ENCODE peak calls at places on chromosomes 13 and 19, in seven cellular contexts. F is cardiac muscle cell, M is heart right ventricle, R is body of pancreas, A is progenitor cell of endocrine pancreas, G is vagina, Q is GM06990. S is an unnamed sample.

GRCh38 chr13:46126074-46126473 is 21.2 kb upstream of the CPB2 start:
- DNase-seq in F (no peak), M (no peak), R (no peak), A (no peak), G (no peak), Q (no peak), S (no peak)

GRCh38 chr19:47107953-47108746 is 5.4 kb downstream of the ZC3H4 start:
- DNase-seq in F (no peak), M (no peak), R (no peak), A (no peak), G (no peak), Q (no peak), S (no peak)

GRCh38 chr13:73428137-73428536 is 369.3 kb downstream of the KLF5 start:
- DNase-seq in F (no peak), M (no peak), R (no peak), A (no peak), G (no peak), Q (no peak), S (peak; percentile 69)

GRCh38 chr19:43624933-43625332 is 5.5 kb upstream of the ZNF428 start:
- DNase-seq in F (peak; percentile 62), M (peak; percentile 63), R (peak; percentile 78), A (no peak), G (no peak), Q (peak; percentile 66), S (no peak)

GRCh38 chr13:41960700-41961697 is at the start of gene VWA8:
- DNase-seq in F (peak; percentile 82), M (peak; percentile 85), R (peak; percentile 87), A (peak; percentile 59), G (no peak), Q (peak; percentile 92), S (peak; percentile 72)

GRCh38 chr13:75442736-75443234 is 39.2 kb downstream of the TBC1D4 start:
- DNase-seq in F (no peak), M (no peak), R (no peak), A (no peak), G (no peak), Q (no peak), S (no peak)

GRCh38 chr19:12325690-12326089 is 7.7 kb downstream of the ZNF563 start:
- DNase-seq in F (no peak), M (no peak), R (no peak), A (no peak), G (no peak), Q (no peak), S (no peak)

GRCh38 chr19:39563408-39563807 is 23.4 kb upstream of the EID2 start:
- DNase-seq in F (no peak), M (no peak), R (no peak), A (no peak), G (no peak), Q (no peak), S (no peak)

GRCh38 chr13:98242403-98242802 is 65.3 kb upstream of the RNF113B start:
- DNase-seq in F (no peak), M (no peak), R (no peak), A (no peak), G (no peak), Q (no peak), S (no peak)

GRCh38 chr19:1683869-1684572 is 31.6 kb upstream of the TCF3 start:
- DNase-seq in F (no peak), M (no peak), R (no peak), A (no peak), G (no peak), Q (no peak), S (no peak)

GRCh38 chr13:35393886-35394285 is 82.6 kb downstream of the MAB21L1 start:
- DNase-seq in F (no peak), M (no peak), R (no peak), A (no peak), G (no peak), Q (no peak), S (no peak)

GRCh38 chr19:57759096-57759495 is 10.4 kb upstream of the ZNF586 start:
- DNase-seq in F (no peak), M (no peak), R (no peak), A (no peak), G (no peak), Q (no peak), S (no peak)

GRCh38 chr19:1668339-1669123 is 16.1 kb upstream of the TCF3 start:
- DNase-seq in F (peak; percentile 44), M (no peak), R (no peak), A (peak; percentile 9), G (no peak), Q (peak; percentile 80), S (no peak)

GRCh38 chr19:47330466-47330869 is 1.5 kb upstream of the C5AR2 start:
- DNase-seq in F (no peak), M (no peak), R (no peak), A (no peak), G (no peak), Q (no peak), S (no peak)

GRCh38 chr19:35852029-35852780 is at the start of gene NPHS1:
- DNase-seq in F (peak; percentile 37), M (no peak), R (peak; percentile 39), A (no peak), G (no peak), Q (no peak), S (no peak)

GRCh38 chr19:35853038-35853756 is 893 bp upstream of the NPHS1 start:
- DNase-seq in F (no peak), M (no peak), R (no peak), A (no peak), G (no peak), Q (no peak), S (no peak)

GRCh38 chr19:35848919-35849505 is 3.3 kb downstream of the NPHS1 start:
- DNase-seq in F (no peak), M (no peak), R (no peak), A (no peak), G (no peak), Q (no peak), S (no peak)

GRCh38 chr19:35848486-35848885 is 3.8 kb downstream of the NPHS1 start:
- DNase-seq in F (no peak), M (no peak), R (no peak), A (no peak), G (no peak), Q (no peak), S (no peak)

GRCh38 chr19:35851213-35852028 is 883 bp downstream of the NPHS1 start:
- DNase-seq in F (peak; percentile 56), M (no peak), R (peak; percentile 80), A (no peak), G (no peak), Q (no peak), S (no peak)
- TF ChIP-seq CTCF in F (peak; percentile 2), M (no peak), R (peak; percentile 40), A (peak; percentile 62), G (no peak), Q (peak; percentile 13), S (no peak)

DNA sequence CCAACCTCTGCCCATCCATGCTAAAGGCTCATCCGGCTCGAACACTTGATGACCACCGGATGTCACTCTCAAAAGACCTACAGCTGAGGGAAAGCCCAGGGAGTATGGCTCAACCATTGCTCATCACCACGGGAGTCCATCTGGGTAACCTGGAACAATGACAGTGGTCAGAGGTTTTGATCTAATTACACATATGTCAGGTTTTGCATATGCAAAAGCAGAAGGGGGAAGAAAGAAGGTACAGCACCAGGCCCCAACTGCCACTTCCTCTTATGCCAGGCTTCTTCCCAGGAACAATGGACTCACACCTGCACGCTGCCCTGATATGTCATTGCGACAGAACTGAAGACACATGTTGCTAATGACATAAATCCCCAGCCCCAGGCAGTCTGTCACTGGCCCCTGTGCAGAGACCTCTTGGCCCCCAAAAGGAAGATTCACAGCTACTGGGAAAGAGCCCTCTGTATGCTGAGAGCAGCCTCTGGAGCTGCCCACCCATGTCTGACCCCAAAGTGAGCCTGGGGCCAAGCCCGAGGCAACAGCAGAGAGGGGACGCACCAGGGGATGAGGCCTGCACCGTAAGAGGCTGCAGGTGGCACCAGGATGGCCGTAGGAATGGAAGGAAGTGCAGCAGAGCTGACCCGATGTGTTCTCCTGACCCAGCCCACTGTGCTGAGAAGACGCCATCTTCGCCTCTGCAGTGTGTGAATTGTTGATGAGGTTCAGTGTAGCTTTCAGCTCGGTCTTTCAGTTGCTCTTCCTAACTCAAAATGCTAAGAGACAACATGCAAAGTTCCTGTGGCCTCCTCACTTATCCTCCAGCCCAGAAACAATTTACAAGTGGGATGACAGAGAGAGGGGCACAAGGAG is 26.3 kb downstream of the EPS15L1 start:
- DNase-seq in F (no peak), M (no peak), R (no peak), A (no peak), G (no peak), Q (peak; percentile 76), S (no peak)
- TF ChIP-seq CTCF in F (no peak), M (no peak), R (no peak), A (no peak), G (no peak), Q (no peak), S (no peak)

DNA sequence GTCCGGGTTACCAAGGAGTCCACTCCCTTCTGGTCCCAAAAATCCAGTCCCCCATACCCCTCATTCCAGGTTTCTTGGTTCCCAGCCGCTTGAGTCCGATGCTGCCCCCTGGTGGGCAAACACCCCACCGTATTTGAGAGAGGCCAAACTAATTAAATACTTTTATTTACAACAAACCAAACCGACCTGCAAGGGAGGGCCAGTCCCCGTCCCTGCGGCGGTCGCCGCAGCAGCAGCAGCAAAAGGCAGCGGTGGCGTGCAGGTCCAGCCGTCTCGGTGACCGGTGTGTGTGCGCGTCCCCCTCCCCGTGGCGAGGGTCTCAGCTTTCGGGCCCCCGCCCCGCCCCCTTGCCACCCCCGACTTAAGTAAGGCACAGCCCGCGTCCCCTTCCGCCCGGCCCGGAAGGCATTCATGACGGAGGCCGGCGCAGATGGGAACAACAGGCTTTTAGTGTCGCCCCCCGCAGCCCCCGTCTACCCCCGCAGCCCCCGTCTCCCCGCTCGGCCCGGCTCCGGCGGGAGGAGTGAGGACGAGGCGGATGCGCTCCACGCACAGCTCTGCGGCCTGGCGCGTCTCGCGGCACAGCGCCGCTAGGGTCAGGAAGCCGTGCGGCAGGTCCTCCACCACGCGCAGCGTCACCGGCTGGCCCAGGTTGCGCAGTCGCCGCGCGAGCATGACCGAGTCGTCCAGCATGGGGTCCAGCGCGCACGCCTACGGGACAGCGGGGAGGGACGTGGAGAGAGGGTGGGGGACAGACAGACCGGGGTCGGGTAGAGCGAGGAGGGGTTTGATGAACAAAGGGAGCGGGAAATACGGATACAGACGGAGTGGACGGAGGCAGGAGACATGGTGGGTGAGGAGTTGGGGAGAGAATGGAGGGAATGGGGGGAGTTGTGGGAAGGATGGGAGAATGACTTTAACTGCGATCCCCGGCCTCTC is 11.5 kb upstream of the CNFN start:
- DNase-seq in F (peak; percentile 87), M (peak; percentile 85), R (peak; percentile 83), A (peak; percentile 81), G (no peak), Q (peak; percentile 69), S (peak; percentile 70)
- TF ChIP-seq CTCF in F (peak; percentile 85), M (peak; percentile 83), R (peak; percentile 67), A (peak; percentile 92), G (peak; percentile 92), Q (peak; percentile 84), S (peak; percentile 77)

DNA sequence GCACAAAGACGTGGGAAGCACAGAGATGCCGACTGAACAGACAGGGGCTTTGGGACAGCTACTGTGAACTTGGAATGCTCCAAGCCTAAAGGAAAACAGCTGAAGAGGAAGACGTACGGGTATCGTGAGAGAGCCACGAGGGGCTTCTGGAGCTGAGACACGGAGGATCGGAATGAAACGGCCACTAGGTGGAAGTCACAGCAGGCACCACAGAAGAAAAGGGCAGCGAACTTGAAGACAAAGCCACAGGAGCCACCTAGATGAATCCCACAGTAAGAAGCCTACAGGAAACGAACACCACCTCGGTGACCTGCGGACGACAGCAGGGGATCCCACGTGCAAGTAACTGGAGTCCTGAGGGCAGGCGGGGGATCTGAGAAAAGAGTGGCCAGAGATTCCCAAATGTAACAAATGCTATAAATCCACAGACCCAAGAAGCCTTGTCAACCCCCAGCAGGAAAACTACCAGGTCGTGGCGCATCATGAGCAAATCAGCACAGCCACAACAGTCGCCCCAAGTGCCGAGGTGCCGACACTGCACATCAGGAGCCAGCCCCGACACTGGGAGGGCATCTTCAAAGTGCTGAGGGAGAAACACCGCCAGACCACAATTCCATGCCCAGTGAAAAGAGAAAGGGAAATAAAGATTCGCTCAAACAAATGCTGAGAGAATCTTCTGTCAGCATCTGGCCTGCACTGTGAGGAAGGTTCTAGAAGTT is 39.3 kb upstream of the ISYNA1 start:
- DNase-seq in F (no peak), M (no peak), R (no peak), A (no peak), G (no peak), Q (no peak), S (no peak)
- TF ChIP-seq CTCF in F (no peak), M (no peak), R (no peak), A (peak; percentile 12), G (no peak), Q (no peak), S (no peak)